ENCODE peak calls at places on chromosomes 12 and 14, in four cellular contexts. C is EH, H is AG09309, Q is pancreas. E is an unnamed sample.

GRCh38 chr12:3247596-3248270 is 170.6 kb downstream of the TSPAN9 start:
- DNase-seq in C (no peak), H (no peak), Q (no peak), E (no peak)

GRCh38 chr14:58777541-58777979 is 139.8 kb downstream of the DACT1 start:
- DNase-seq in C (peak), H (no peak), Q (no peak), E (no peak)

GRCh38 chr12:75611041-75611440 is 99.6 kb upstream of the KRR1 start:
- DNase-seq in C (no peak), H (no peak), Q (no peak), E (no peak)

GRCh38 chr14:105067140-105067968 is 2.1 kb upstream of the GPR132 start:
- DNase-seq in C (peak), H (no peak), Q (no peak), E (no peak)

GRCh38 chr14:85714046-85714445 is 184.1 kb downstream of the FLRT2 start:
- DNase-seq in C (no peak), H (no peak), Q (no peak), E (no peak)

GRCh38 chr14:97602438-97603117 is 805.4 kb downstream of the VRK1 start:
- DNase-seq in C (no peak), H (no peak), Q (no peak), E (no peak)

GRCh38 chr12:108394196-108394595 is 55.1 kb upstream of the CMKLR1 start:
- DNase-seq in C (peak), H (peak), Q (no peak), E (peak)

GRCh38 chr12:23950775-23951391 is 1.4 kb upstream of the SOX5 start:
- DNase-seq in C (peak), H (no peak), Q (peak), E (no peak)

GRCh38 chr12:52244615-52244994 is 11.6 kb downstream of the KRT7 start:
- DNase-seq in C (no peak), H (no peak), Q (no peak), E (no peak)

GRCh38 chr14:99395904-99396530 is 84.6 kb downstream of the SETD3 start:
- DNase-seq in C (peak), H (peak), Q (no peak), E (no peak)

GRCh38 chr12:110860833-110861291 is 14.1 kb downstream of the CCDC63 start:
- DNase-seq in C (no peak), H (no peak), Q (no peak), E (no peak)

GRCh38 chr14:102088012-102088792 is 1.4 kb upstream of the HSP90AA1 start:
- DNase-seq in C (peak), H (no peak), Q (no peak), E (no peak)

GRCh38 chr14:61396279-61396678 is 74.9 kb downstream of the PRKCH start:
- DNase-seq in C (no peak), H (no peak), Q (no peak), E (no peak)

E was measured in stromal cell of bone marrow.